ENCODE peak calls at places on chromosome 21, in four cellular contexts. Y is NCI-H2171 treated with DMSO at 0.1 percent for 48 hours; U is CD8-positive, alpha-beta T cell; H is heart right ventricle. Z is an unnamed sample.

GRCh38 chr21:45950740-45951515 is 30.6 kb upstream of the COL6A1 start:
- DNase-seq in Y (peak; percentile 94), U (no peak), H (peak; percentile 48), Z (no peak)

GRCh38 chr21:42013338-42013737 is 3.2 kb upstream of the ZBTB21 start:
- DNase-seq in Y (peak; percentile 26), U (no peak), H (no peak), Z (no peak)

GRCh38 chr21:38488640-38489282 is 9.5 kb downstream of the ERG start:
- DNase-seq in Y (no peak), U (no peak), H (no peak), Z (no peak)

GRCh38 chr21:34526618-34527290 is 14.7 kb upstream of the KCNE1 start:
- DNase-seq in Y (no peak), U (no peak), H (peak; percentile 92), Z (peak; percentile 10)

GRCh38 chr21:41776778-41777177 is 9.9 kb upstream of the RIPK4 start:
- DNase-seq in Y (no peak), U (no peak), H (no peak), Z (no peak)

GRCh38 chr21:16588433-16588860 is 858.7 kb downstream of the USP25 start:
- DNase-seq in Y (no peak), U (no peak), H (peak; percentile 45), Z (no peak)

GRCh38 chr21:45226540-45227326 is 61.0 kb downstream of the POFUT2 start:
- DNase-seq in Y (no peak), U (peak; percentile 37), H (no peak), Z (no peak)

GRCh38 chr21:36166705-36167104 is 10.1 kb downstream of the DOP1B start:
- DNase-seq in Y (no peak), U (no peak), H (no peak), Z (no peak)

GRCh38 chr21:26776320-26777021 is 68.7 kb downstream of the ADAMTS1 start:
- DNase-seq in Y (no peak), U (no peak), H (no peak), Z (no peak)

GRCh38 chr21:41506526-41507520 is 1.1 kb downstream of the TMPRSS2 start:
- DNase-seq in Y (no peak), U (no peak), H (no peak), Z (no peak)

GRCh38 chr21:36700961-36701911 is 2.3 kb downstream of the SIM2 start:
- DNase-seq in Y (no peak), U (no peak), H (no peak), Z (no peak)

GRCh38 chr21:37891953-37892352 is 24.3 kb downstream of the KCNJ6 start:
- DNase-seq in Y (no peak), U (no peak), H (no peak), Z (no peak)

GRCh38 chr21:29175408-29176147 is 45.1 kb downstream of the MAP3K7CL start:
- DNase-seq in Y (no peak), U (no peak), H (no peak), Z (no peak)

GRCh38 chr21:37071561-37072238 is 1.2 kb downstream of the PIGP start:
- DNase-seq in Y (peak; percentile 60), U (no peak), H (peak; percentile 17), Z (no peak)

GRCh38 chr21:40936771-40937261 is 89.9 kb upstream of the DSCAM start:
- DNase-seq in Y (no peak), U (no peak), H (no peak), Z (no peak)

GRCh38 chr21:32908529-32908928 is 117.2 kb upstream of the OLIG2 start:
- DNase-seq in Y (no peak), U (no peak), H (no peak), Z (no peak)

GRCh38 chr21:34996304-34997081 is 52.6 kb downstream of the RUNX1 start:
- DNase-seq in Y (no peak), U (no peak), H (no peak), Z (no peak)

GRCh38 chr21:23016617-23017016 is 2018.4 kb downstream of the NCAM2 start:
- DNase-seq in Y (peak; percentile 24), U (no peak), H (no peak), Z (no peak)

GRCh38 chr21:41833138-41834115 is 45.7 kb downstream of the PRDM15 start:
- DNase-seq in Y (no peak), U (no peak), H (no peak), Z (no peak)

GRCh38 chr21:28771790-28772501 is 220.7 kb downstream of the LTN1 start:
- DNase-seq in Y (no peak), U (no peak), H (no peak), Z (no peak)

GRCh38 chr21:29654203-29654602 is 285.6 kb downstream of the GRIK1 start:
- DNase-seq in Y (no peak), U (no peak), H (no peak), Z (no peak)

GRCh38 chr21:46111857-46112730 is 14.2 kb downstream of the COL6A2 start:
- DNase-seq in Y (no peak), U (peak; percentile 8), H (peak; percentile 4), Z (no peak)

GRCh38 chr21:20537162-20537561 is 461.0 kb upstream of the NCAM2 start:
- DNase-seq in Y (no peak), U (no peak), H (no peak), Z (no peak)

GRCh38 chr21:45332415-45332814 is 44.7 kb upstream of the POFUT2 start:
- DNase-seq in Y (peak; percentile 34), U (no peak), H (no peak), Z (no peak)

GRCh38 chr21:45972353-45972715 is 9.2 kb upstream of the COL6A1 start:
- DNase-seq in Y (no peak), U (no peak), H (no peak), Z (no peak)

GRCh38 chr21:29218749-29219148 is 80.0 kb upstream of the BACH1 start:
- DNase-seq in Y (no peak), U (no peak), H (no peak), Z (no peak)

GRCh38 chr21:41437754-41438153 is 11.7 kb downstream of the MX1 start:
- DNase-seq in Y (no peak), U (no peak), H (no peak), Z (no peak)

GRCh38 chr21:18741954-18742353 is 338.4 kb upstream of the TMPRSS15 start:
- DNase-seq in Y (no peak), U (no peak), H (no peak), Z (no peak)

GRCh38 chr21:14843991-14844390 is 220.8 kb downstream of the NRIP1 start:
- DNase-seq in Y (no peak), U (no peak), H (no peak), Z (no peak)

GRCh38 chr21:45018131-45019075 is 56.0 kb upstream of the ADARB1 start:
- DNase-seq in Y (no peak), U (no peak), H (no peak), Z (no peak)

GRCh38 chr21:31340499-31340898 is 3.6 kb downstream of the TIAM1 start:
- DNase-seq in Y (no peak), U (no peak), H (no peak), Z (no peak)

GRCh38 chr21:43728467-43729390 is 9.8 kb downstream of the PDXK start:
- DNase-seq in Y (peak; percentile 88), U (peak; percentile 76), H (peak; percentile 95), Z (peak; percentile 60)

GRCh38 chr21:16193758-16194606 is 464.2 kb downstream of the USP25 start:
- DNase-seq in Y (no peak), U (no peak), H (peak; percentile 71), Z (peak; percentile 18)

GRCh38 chr21:17602874-17603273 is 9.8 kb downstream of the BTG3 start:
- DNase-seq in Y (no peak), U (no peak), H (no peak), Z (no peak)

GRCh38 chr21:15224346-15225086 is 159.7 kb upstream of the NRIP1 start:
- DNase-seq in Y (no peak), U (no peak), H (no peak), Z (no peak)

GRCh38 chr21:26554365-26554764 is 18.7 kb downstream of the CYYR1 start:
- DNase-seq in Y (no peak), U (no peak), H (no peak), Z (no peak)

GRCh38 chr21:42841156-42841915 is 38.0 kb downstream of the WDR4 start:
- DNase-seq in Y (no peak), U (no peak), H (no peak), Z (no peak)

GRCh38 chr21:44006017-44006624 is 6.0 kb upstream of the TRAPPC10 start:
- DNase-seq in Y (no peak), U (no peak), H (peak; percentile 28), Z (no peak)

GRCh38 chr21:41766051-41766882 is 585 bp downstream of the RIPK4 start:
- DNase-seq in Y (no peak), U (no peak), H (no peak), Z (no peak)